ENCODE peak calls at places on chromosomes 4 and X, in eight cellular contexts. T is AG04449; Y is activated CD8-positive, alpha-beta T cell treated with anti-CD3 and anti-CD28 coated beads, Interleukin-2, amount 10 ng/mL, durations not matched to agents 7 days and 5 days; F is IMR-90; J is CD8-positive, alpha-beta T cell; H is tibial artery; D is Peyer's patch; P is C1 segment of cervical spinal cord. Z is an unnamed sample.

GRCh38 chr4:144410230-144410783 is 235.6 kb upstream of the HHIP start:
- DNase-seq in D (no peak), F (no peak), Y (no peak), T (no peak), J (no peak), H (no peak), P (no peak), Z (no peak)

GRCh38 chr4:38667005-38667771 is 3.2 kb downstream of the KLF3 start:
- DNase-seq in T (peak), P (peak), D (peak), J (peak), F (peak), H (peak), Y (peak), Z (no peak)

GRCh38 chr4:683982-684571 is 4.9 kb downstream of the SLC49A3 start:
- DNase-seq in Y (peak), J (no peak), D (peak), F (peak), H (no peak), P (peak), T (no peak), Z (peak)

GRCh38 chr4:85565761-85566480 is 91.0 kb downstream of the ARHGAP24 start:
- DNase-seq in F (no peak), Y (no peak), T (peak), J (no peak), H (no peak), D (no peak), P (no peak), Z (no peak)

GRCh38 chr4:15003441-15003890 is 1.2 kb downstream of the CPEB2 start:
- DNase-seq in D (peak), T (no peak), J (peak), Y (peak), P (peak), F (peak), H (peak), Z (peak)

GRCh38 chr4:93327346-93327745 is 501.2 kb upstream of the ATOH1 start:
- DNase-seq in P (no peak), F (no peak), H (no peak), D (no peak), Y (no peak), J (no peak), T (no peak), Z (no peak)

GRCh38 chr4:41364871-41365270 is 108.1 kb downstream of the UCHL1 start:
- DNase-seq in D (no peak), J (no peak), H (no peak), F (no peak), P (no peak), Y (no peak), T (no peak), Z (no peak)

GRCh38 chr4:53541577-53542206 is 49.6 kb downstream of the LNX1 start:
- DNase-seq in Y (no peak), D (no peak), J (no peak), H (no peak), F (peak), T (peak), P (no peak), Z (no peak)

GRCh38 chrX:11754958-11755645 is 2.9 kb upstream of the MSL3 start:
- DNase-seq in Y (no peak), J (no peak), P (no peak), D (no peak), T (no peak), H (no peak), F (no peak), Z (no peak)

GRCh38 chrX:154436290-154436596 is 711 bp upstream of the GDI1 start:
- DNase-seq in T (no peak), P (no peak), H (no peak), F (no peak), Y (no peak), D (no peak), J (no peak), Z (no peak)

GRCh38 chrX:123830309-123830708 is 29.5 kb upstream of the XIAP start:
- DNase-seq in J (no peak), P (no peak), H (no peak), F (no peak), D (peak), Y (no peak), T (no peak), Z (no peak)

GRCh38 chrX:128781506-128781905 is 729.3 kb upstream of the ACTRT1 start:
- DNase-seq in J (no peak), T (no peak), H (no peak), Y (peak), P (no peak), D (peak), F (no peak), Z (no peak)

GRCh38 chr4:78661923-78662521 is 110.5 kb downstream of the ANXA3 start:
- DNase-seq in Y (no peak), D (no peak), P (no peak), T (no peak), H (no peak), J (no peak), F (peak), Z (no peak)

GRCh38 chr4:126715067-126715466 is 917.7 kb upstream of the INTU start:
- DNase-seq in D (no peak), J (no peak), Y (no peak), H (no peak), P (no peak), F (no peak), T (no peak), Z (no peak)

GRCh38 chrX:3094261-3094660 is 53.0 kb downstream of the ARSF start:
- DNase-seq in J (no peak), T (no peak), D (peak), H (no peak), P (no peak), F (no peak), Y (no peak), Z (no peak)

GRCh38 chr4:84063618-84064017 is 435.5 kb downstream of the NKX6-1 start:
- DNase-seq in P (no peak), D (no peak), Y (no peak), F (no peak), J (no peak), T (no peak), H (no peak), Z (no peak)

GRCh38 chrX:138777230-138777629 is 65.7 kb upstream of the FGF13 start:
- DNase-seq in H (no peak), Y (no peak), T (no peak), P (no peak), F (no peak), D (no peak), J (no peak), Z (no peak)

GRCh38 chrX:125198546-125198945 is 121.1 kb upstream of the TEX13C start:
- DNase-seq in Y (no peak), H (no peak), F (no peak), P (no peak), T (no peak), J (no peak), D (no peak), Z (no peak)

GRCh38 chr4:146235654-146236570 is 21.6 kb downstream of the REELD1 start:
- DNase-seq in Y (no peak), D (no peak), F (no peak), H (no peak), P (no peak), T (no peak), J (no peak), Z (no peak)

GRCh38 chrX:64204701-64205440 is 637 bp downstream of the AMER1 start:
- DNase-seq in Y (peak), H (peak), F (peak), T (no peak), P (peak), J (peak), D (peak), Z (peak)

GRCh38 chr4:80101086-80101767 is 28.2 kb upstream of the ANTXR2 start:
- DNase-seq in Y (no peak), F (no peak), H (no peak), D (no peak), J (no peak), T (no peak), P (no peak), Z (no peak)

GRCh38 chrX:112738347-112739033 is 58.8 kb upstream of the LHFPL1 start:
- DNase-seq in J (no peak), D (no peak), H (no peak), Y (no peak), P (no peak), F (peak), T (no peak), Z (no peak)

GRCh38 chr4:186137193-186137792 is 32.8 kb downstream of the FAM149A start:
- DNase-seq in T (no peak), F (peak), H (no peak), Y (no peak), P (no peak), D (no peak), J (no peak), Z (no peak)

GRCh38 chr4:1446502-1447153 is 40.4 kb upstream of the NKX1-1 start:
- DNase-seq in P (no peak), F (no peak), Y (no peak), T (no peak), H (no peak), J (no peak), D (peak), Z (no peak)

GRCh38 chr4:48905363-48906015 is 1.1 kb downstream of the OCIAD2 start:
- DNase-seq in J (no peak), F (peak), P (no peak), Y (no peak), T (no peak), D (peak), H (no peak), Z (no peak)

GRCh38 chr4:88283661-88284377 is 542 bp downstream of the PPM1K start:
- DNase-seq in T (no peak), J (peak), Y (peak), F (peak), D (peak), H (peak), P (peak), Z (peak)

Z was measured in activated T-helper 2 cell treated with anti-CD3 and anti-CD28 coated beads, Interferon-gamma antibody, Interleukin-2, Interleukin-4, amounts not matched to agents 10 μg/mL and 5 μg/mL and 100 μg/mL, durations not matched to agents 14 hours and 24 hours and 36 hours.